ENCODE peak calls at places on chromosomes 3 and 15, in seven cellular contexts. One of them, this sample, is unnamed.

GRCh38 chr15:61824291-61824690 is 236.0 kb downstream of the VPS13C start:
- DNase-seq in AG10803: peak
- DNase-seq in astrocyte: no peak
- DNase-seq in iPS-NIHi11: no peak
- DNase-seq in progenitor cell of endocrine pancreas: no peak
- DNase-seq in testis: no peak
- DNase-seq in stimulated activated naive CD8-positive, alpha-beta T cell treated with anti-CD3 and anti-CD28 coated beads, Interleukin-15, amount 100 ng/mL, for 72 hours: no peak
- DNase-seq in this sample: no peak

GRCh38 chr3:187291001-187291511 is 481 bp downstream of the MASP1 start:
- DNase-seq in iPS-NIHi11: no peak
- DNase-seq in progenitor cell of endocrine pancreas: no peak
- DNase-seq in stimulated activated naive CD8-positive, alpha-beta T cell treated with anti-CD3 and anti-CD28 coated beads, Interleukin-15, amount 100 ng/mL, for 72 hours: no peak
- DNase-seq in testis: peak
- DNase-seq in astrocyte: peak
- DNase-seq in AG10803: peak
- DNase-seq in this sample: peak

GRCh38 chr15:67690936-67691335 is 134.4 kb upstream of the SKOR1 start:
- DNase-seq in iPS-NIHi11: no peak
- DNase-seq in astrocyte: peak
- DNase-seq in stimulated activated naive CD8-positive, alpha-beta T cell treated with anti-CD3 and anti-CD28 coated beads, Interleukin-15, amount 100 ng/mL, for 72 hours: no peak
- DNase-seq in AG10803: peak
- DNase-seq in progenitor cell of endocrine pancreas: no peak
- DNase-seq in testis: no peak
- DNase-seq in this sample: peak

GRCh38 chr3:108940166-108940565 is 13.5 kb downstream of the GUCA1C start:
- DNase-seq in astrocyte: peak
- DNase-seq in progenitor cell of endocrine pancreas: no peak
- DNase-seq in testis: no peak
- DNase-seq in AG10803: no peak
- DNase-seq in iPS-NIHi11: no peak
- DNase-seq in stimulated activated naive CD8-positive, alpha-beta T cell treated with anti-CD3 and anti-CD28 coated beads, Interleukin-15, amount 100 ng/mL, for 72 hours: no peak
- DNase-seq in this sample: no peak

GRCh38 chr3:53286727-53287412 is 31.0 kb upstream of the TKT start:
- DNase-seq in testis: peak
- DNase-seq in astrocyte: peak
- DNase-seq in iPS-NIHi11: peak
- DNase-seq in AG10803: peak
- DNase-seq in stimulated activated naive CD8-positive, alpha-beta T cell treated with anti-CD3 and anti-CD28 coated beads, Interleukin-15, amount 100 ng/mL, for 72 hours: no peak
- DNase-seq in progenitor cell of endocrine pancreas: no peak
- DNase-seq in this sample: peak

GRCh38 chr15:68500363-68501317 is 68.7 kb upstream of the ITGA11 start:
- DNase-seq in progenitor cell of endocrine pancreas: no peak
- DNase-seq in testis: no peak
- DNase-seq in stimulated activated naive CD8-positive, alpha-beta T cell treated with anti-CD3 and anti-CD28 coated beads, Interleukin-15, amount 100 ng/mL, for 72 hours: no peak
- DNase-seq in iPS-NIHi11: no peak
- DNase-seq in astrocyte: no peak
- DNase-seq in AG10803: peak
- DNase-seq in this sample: peak

GRCh38 chr3:9184464-9184835 is 65.0 kb downstream of the SRGAP3 start:
- DNase-seq in testis: no peak
- DNase-seq in progenitor cell of endocrine pancreas: no peak
- DNase-seq in AG10803: no peak
- DNase-seq in stimulated activated naive CD8-positive, alpha-beta T cell treated with anti-CD3 and anti-CD28 coated beads, Interleukin-15, amount 100 ng/mL, for 72 hours: no peak
- DNase-seq in iPS-NIHi11: no peak
- DNase-seq in astrocyte: no peak
- DNase-seq in this sample: no peak

GRCh38 chr3:65871305-65872141 is 167.2 kb downstream of the MAGI1 start:
- DNase-seq in AG10803: no peak
- DNase-seq in stimulated activated naive CD8-positive, alpha-beta T cell treated with anti-CD3 and anti-CD28 coated beads, Interleukin-15, amount 100 ng/mL, for 72 hours: no peak
- DNase-seq in progenitor cell of endocrine pancreas: no peak
- DNase-seq in iPS-NIHi11: peak
- DNase-seq in astrocyte: no peak
- DNase-seq in testis: peak
- DNase-seq in this sample: no peak

GRCh38 chr3:105353485-105354161 is 13.1 kb upstream of the ALCAM start:
- DNase-seq in astrocyte: peak
- DNase-seq in iPS-NIHi11: peak
- DNase-seq in progenitor cell of endocrine pancreas: no peak
- DNase-seq in stimulated activated naive CD8-positive, alpha-beta T cell treated with anti-CD3 and anti-CD28 coated beads, Interleukin-15, amount 100 ng/mL, for 72 hours: no peak
- DNase-seq in AG10803: no peak
- DNase-seq in testis: peak
- DNase-seq in this sample: peak

GRCh38 chr3:58167431-58168351 is 43.1 kb downstream of the DNASE1L3 start:
- DNase-seq in iPS-NIHi11: peak
- DNase-seq in AG10803: peak
- DNase-seq in stimulated activated naive CD8-positive, alpha-beta T cell treated with anti-CD3 and anti-CD28 coated beads, Interleukin-15, amount 100 ng/mL, for 72 hours: peak
- DNase-seq in testis: peak
- DNase-seq in astrocyte: no peak
- DNase-seq in progenitor cell of endocrine pancreas: peak
- DNase-seq in this sample: peak

GRCh38 chr3:149542375-149543312 is 68.1 kb downstream of the TM4SF4 start:
- DNase-seq in stimulated activated naive CD8-positive, alpha-beta T cell treated with anti-CD3 and anti-CD28 coated beads, Interleukin-15, amount 100 ng/mL, for 72 hours: no peak
- DNase-seq in AG10803: no peak
- DNase-seq in astrocyte: peak
- DNase-seq in iPS-NIHi11: no peak
- DNase-seq in progenitor cell of endocrine pancreas: no peak
- DNase-seq in testis: no peak
- DNase-seq in this sample: peak

GRCh38 chr3:94226058-94226457 is 163.2 kb downstream of the NSUN3 start:
- DNase-seq in astrocyte: peak
- DNase-seq in stimulated activated naive CD8-positive, alpha-beta T cell treated with anti-CD3 and anti-CD28 coated beads, Interleukin-15, amount 100 ng/mL, for 72 hours: no peak
- DNase-seq in AG10803: peak
- DNase-seq in testis: no peak
- DNase-seq in progenitor cell of endocrine pancreas: no peak
- DNase-seq in iPS-NIHi11: no peak
- DNase-seq in this sample: peak

GRCh38 chr3:183435701-183436100 is 7.3 kb upstream of the MCF2L2 start:
- DNase-seq in stimulated activated naive CD8-positive, alpha-beta T cell treated with anti-CD3 and anti-CD28 coated beads, Interleukin-15, amount 100 ng/mL, for 72 hours: no peak
- DNase-seq in astrocyte: no peak
- DNase-seq in progenitor cell of endocrine pancreas: no peak
- DNase-seq in iPS-NIHi11: no peak
- DNase-seq in AG10803: no peak
- DNase-seq in testis: no peak
- DNase-seq in this sample: no peak

GRCh38 chr15:96170616-96171270 is 159.8 kb upstream of the NR2F2 start:
- DNase-seq in iPS-NIHi11: no peak
- DNase-seq in astrocyte: no peak
- DNase-seq in AG10803: no peak
- DNase-seq in progenitor cell of endocrine pancreas: no peak
- DNase-seq in testis: no peak
- DNase-seq in stimulated activated naive CD8-positive, alpha-beta T cell treated with anti-CD3 and anti-CD28 coated beads, Interleukin-15, amount 100 ng/mL, for 72 hours: no peak
- DNase-seq in this sample: no peak

GRCh38 chr3:53346514-53346913 is 829 bp downstream of the DCP1A start:
- DNase-seq in iPS-NIHi11: peak
- DNase-seq in astrocyte: peak
- DNase-seq in testis: peak
- DNase-seq in AG10803: no peak
- DNase-seq in stimulated activated naive CD8-positive, alpha-beta T cell treated with anti-CD3 and anti-CD28 coated beads, Interleukin-15, amount 100 ng/mL, for 72 hours: no peak
- DNase-seq in progenitor cell of endocrine pancreas: no peak
- DNase-seq in this sample: peak

GRCh38 chr3:98003306-98003969 is 31.2 kb upstream of the RIOX2 start:
- DNase-seq in progenitor cell of endocrine pancreas: no peak
- DNase-seq in testis: no peak
- DNase-seq in iPS-NIHi11: no peak
- DNase-seq in astrocyte: no peak
- DNase-seq in AG10803: no peak
- DNase-seq in stimulated activated naive CD8-positive, alpha-beta T cell treated with anti-CD3 and anti-CD28 coated beads, Interleukin-15, amount 100 ng/mL, for 72 hours: no peak
- DNase-seq in this sample: no peak

This sample was measured in EH.